ENCODE peak calls at places on chromosomes 5 and 9, in five cellular contexts. One of them, this sample, is unnamed.
A peak's percentile ranks its signal among the peaks of the same experiment; 100 is the strongest.

GRCh38 chr9:134559013-134559412 is 82.6 kb upstream of the COL5A1 start:
- DNase-seq in dermis microvascular lymphatic vessel endothelial cell: no peak
- DNase-seq in GM12865: no peak
- DNase-seq in smooth muscle cell of the brain vasculature: no peak
- DNase-seq in aorta: no peak
- DNase-seq in this sample: peak; percentile 26

GRCh38 chr5:135834639-135835529 is at the start of gene SLC25A48:
- DNase-seq in GM12865: peak; percentile 56
- DNase-seq in aorta: no peak
- DNase-seq in dermis microvascular lymphatic vessel endothelial cell: no peak
- DNase-seq in smooth muscle cell of the brain vasculature: no peak
- DNase-seq in this sample: peak; percentile 69

GRCh38 chr5:84437673-84438315 is 53.1 kb upstream of the EDIL3 start:
- DNase-seq in GM12865: no peak
- DNase-seq in dermis microvascular lymphatic vessel endothelial cell: no peak
- DNase-seq in aorta: no peak
- DNase-seq in smooth muscle cell of the brain vasculature: peak; percentile 26
- DNase-seq in this sample: no peak

GRCh38 chr5:156681276-156681675 is 168.8 kb upstream of the PPP1R2B start:
- DNase-seq in aorta: no peak
- DNase-seq in GM12865: no peak
- DNase-seq in smooth muscle cell of the brain vasculature: no peak
- DNase-seq in dermis microvascular lymphatic vessel endothelial cell: no peak
- DNase-seq in this sample: no peak

GRCh38 chr5:44952376-44952775 is 143.6 kb downstream of the MRPS30 start:
- DNase-seq in smooth muscle cell of the brain vasculature: no peak
- DNase-seq in GM12865: peak; percentile 49
- DNase-seq in aorta: no peak
- DNase-seq in dermis microvascular lymphatic vessel endothelial cell: peak; percentile 3
- DNase-seq in this sample: no peak

GRCh38 chr9:116027096-116027495 is 126.5 kb upstream of the PAPPA start:
- DNase-seq in aorta: no peak
- DNase-seq in smooth muscle cell of the brain vasculature: no peak
- DNase-seq in dermis microvascular lymphatic vessel endothelial cell: no peak
- DNase-seq in GM12865: no peak
- DNase-seq in this sample: no peak

GRCh38 chr9:81690251-81690851 is 1.0 kb upstream of the TLE1 start:
- DNase-seq in aorta: peak; percentile 58
- DNase-seq in dermis microvascular lymphatic vessel endothelial cell: no peak
- DNase-seq in GM12865: no peak
- DNase-seq in smooth muscle cell of the brain vasculature: no peak
- DNase-seq in this sample: peak; percentile 71

GRCh38 chr5:159104759-159105317 is 5.1 kb upstream of the EBF1 start:
- DNase-seq in smooth muscle cell of the brain vasculature: no peak
- DNase-seq in aorta: no peak
- DNase-seq in dermis microvascular lymphatic vessel endothelial cell: no peak
- DNase-seq in GM12865: peak; percentile 57
- DNase-seq in this sample: no peak

GRCh38 chr9:95864852-95865580 is 10.5 kb upstream of the ERCC6L2 start:
- DNase-seq in GM12865: no peak
- DNase-seq in dermis microvascular lymphatic vessel endothelial cell: no peak
- DNase-seq in smooth muscle cell of the brain vasculature: no peak
- DNase-seq in aorta: no peak
- DNase-seq in this sample: no peak

GRCh38 chr9:15155826-15156225 is 151.2 kb downstream of the TTC39B start:
- DNase-seq in GM12865: no peak
- DNase-seq in dermis microvascular lymphatic vessel endothelial cell: peak; percentile 94
- DNase-seq in aorta: peak; percentile 70
- DNase-seq in smooth muscle cell of the brain vasculature: no peak
- DNase-seq in this sample: no peak

GRCh38 chr5:35776757-35777156 is 79.9 kb upstream of the IL7R start:
- DNase-seq in smooth muscle cell of the brain vasculature: no peak
- DNase-seq in aorta: no peak
- DNase-seq in dermis microvascular lymphatic vessel endothelial cell: no peak
- DNase-seq in GM12865: no peak
- DNase-seq in this sample: no peak

GRCh38 chr9:124784503-124784902 is 7.6 kb downstream of the OLFML2A start:
- DNase-seq in aorta: no peak
- DNase-seq in GM12865: no peak
- DNase-seq in smooth muscle cell of the brain vasculature: no peak
- DNase-seq in dermis microvascular lymphatic vessel endothelial cell: peak; percentile 62
- DNase-seq in this sample: no peak

GRCh38 chr5:157893611-157894010 is 34.7 kb upstream of the CLINT1 start:
- DNase-seq in smooth muscle cell of the brain vasculature: no peak
- DNase-seq in aorta: no peak
- DNase-seq in GM12865: no peak
- DNase-seq in dermis microvascular lymphatic vessel endothelial cell: no peak
- DNase-seq in this sample: no peak